ENCODE peak calls at places on chromosomes 12 and 14, in six cellular contexts. One of them, this sample, is unnamed.

GRCh38 chr12:32874083-32874482 is 22.5 kb downstream of the PKP2 start:
- ATAC-seq in upper lobe of left lung: no peak
- ATAC-seq in stimulated activated naive CD8-positive, alpha-beta T cell treated with anti-CD3 and anti-CD28 coated beads, Interleukin-15, Interleukin-2, amounts not matched to agents 100 U/mL and 50 U/mL, for 24 hours: no peak
- ATAC-seq in naive thymus-derived CD8-positive, alpha-beta T cell: no peak
- ATAC-seq in activated CD8-positive, alpha-beta T cell treated with anti-CD3 and anti-CD28 coated beads for 36 hours: no peak
- ATAC-seq in Panc1: no peak
- ATAC-seq in this sample: no peak

GRCh38 chr12:28247806-28248205 is 57.5 kb downstream of the CCDC91 start:
- ATAC-seq in upper lobe of left lung: no peak
- ATAC-seq in stimulated activated naive CD8-positive, alpha-beta T cell treated with anti-CD3 and anti-CD28 coated beads, Interleukin-15, Interleukin-2, amounts not matched to agents 100 U/mL and 50 U/mL, for 24 hours: no peak
- ATAC-seq in naive thymus-derived CD8-positive, alpha-beta T cell: no peak
- ATAC-seq in activated CD8-positive, alpha-beta T cell treated with anti-CD3 and anti-CD28 coated beads for 36 hours: no peak
- ATAC-seq in Panc1: no peak
- ATAC-seq in this sample: no peak

GRCh38 chr14:52877628-52878027 is 73.2 kb downstream of the FERMT2 start:
- ATAC-seq in upper lobe of left lung: no peak
- ATAC-seq in stimulated activated naive CD8-positive, alpha-beta T cell treated with anti-CD3 and anti-CD28 coated beads, Interleukin-15, Interleukin-2, amounts not matched to agents 100 U/mL and 50 U/mL, for 24 hours: no peak
- ATAC-seq in naive thymus-derived CD8-positive, alpha-beta T cell: no peak
- ATAC-seq in activated CD8-positive, alpha-beta T cell treated with anti-CD3 and anti-CD28 coated beads for 36 hours: no peak
- ATAC-seq in Panc1: no peak
- ATAC-seq in this sample: no peak

GRCh38 chr12:8446642-8447547 is 8.9 kb upstream of the CLEC6A start:
- ATAC-seq in upper lobe of left lung: no peak
- ATAC-seq in stimulated activated naive CD8-positive, alpha-beta T cell treated with anti-CD3 and anti-CD28 coated beads, Interleukin-15, Interleukin-2, amounts not matched to agents 100 U/mL and 50 U/mL, for 24 hours: no peak
- ATAC-seq in naive thymus-derived CD8-positive, alpha-beta T cell: no peak
- ATAC-seq in activated CD8-positive, alpha-beta T cell treated with anti-CD3 and anti-CD28 coated beads for 36 hours: peak
- ATAC-seq in Panc1: no peak
- ATAC-seq in this sample: no peak

GRCh38 chr14:61438497-61438859 is 117.1 kb downstream of the PRKCH start:
- ATAC-seq in upper lobe of left lung: peak
- ATAC-seq in stimulated activated naive CD8-positive, alpha-beta T cell treated with anti-CD3 and anti-CD28 coated beads, Interleukin-15, Interleukin-2, amounts not matched to agents 100 U/mL and 50 U/mL, for 24 hours: peak
- ATAC-seq in naive thymus-derived CD8-positive, alpha-beta T cell: no peak
- ATAC-seq in activated CD8-positive, alpha-beta T cell treated with anti-CD3 and anti-CD28 coated beads for 36 hours: peak
- ATAC-seq in Panc1: peak
- ATAC-seq in this sample: no peak

GRCh38 chr14:53964249-53964648 is 7.6 kb upstream of the BMP4 start:
- ATAC-seq in upper lobe of left lung: no peak
- ATAC-seq in stimulated activated naive CD8-positive, alpha-beta T cell treated with anti-CD3 and anti-CD28 coated beads, Interleukin-15, Interleukin-2, amounts not matched to agents 100 U/mL and 50 U/mL, for 24 hours: no peak
- ATAC-seq in naive thymus-derived CD8-positive, alpha-beta T cell: no peak
- ATAC-seq in activated CD8-positive, alpha-beta T cell treated with anti-CD3 and anti-CD28 coated beads for 36 hours: no peak
- ATAC-seq in Panc1: no peak
- ATAC-seq in this sample: no peak

GRCh38 chr12:14885718-14886201 is at the start of gene MGP:
- ATAC-seq in upper lobe of left lung: peak
- ATAC-seq in stimulated activated naive CD8-positive, alpha-beta T cell treated with anti-CD3 and anti-CD28 coated beads, Interleukin-15, Interleukin-2, amounts not matched to agents 100 U/mL and 50 U/mL, for 24 hours: no peak
- ATAC-seq in naive thymus-derived CD8-positive, alpha-beta T cell: no peak
- ATAC-seq in activated CD8-positive, alpha-beta T cell treated with anti-CD3 and anti-CD28 coated beads for 36 hours: no peak
- ATAC-seq in Panc1: no peak
- ATAC-seq in this sample: no peak

GRCh38 chr12:113208041-113208934 is 13.0 kb upstream of the TPCN1 start:
- ATAC-seq in upper lobe of left lung: peak
- ATAC-seq in stimulated activated naive CD8-positive, alpha-beta T cell treated with anti-CD3 and anti-CD28 coated beads, Interleukin-15, Interleukin-2, amounts not matched to agents 100 U/mL and 50 U/mL, for 24 hours: peak
- ATAC-seq in naive thymus-derived CD8-positive, alpha-beta T cell: peak
- ATAC-seq in activated CD8-positive, alpha-beta T cell treated with anti-CD3 and anti-CD28 coated beads for 36 hours: peak
- ATAC-seq in Panc1: no peak
- ATAC-seq in this sample: peak

GRCh38 chr12:14928946-14929345 is 9.4 kb downstream of the ERP27 start:
- ATAC-seq in upper lobe of left lung: peak
- ATAC-seq in stimulated activated naive CD8-positive, alpha-beta T cell treated with anti-CD3 and anti-CD28 coated beads, Interleukin-15, Interleukin-2, amounts not matched to agents 100 U/mL and 50 U/mL, for 24 hours: no peak
- ATAC-seq in naive thymus-derived CD8-positive, alpha-beta T cell: no peak
- ATAC-seq in activated CD8-positive, alpha-beta T cell treated with anti-CD3 and anti-CD28 coated beads for 36 hours: no peak
- ATAC-seq in Panc1: no peak
- ATAC-seq in this sample: no peak

GRCh38 chr14:66649515-66649914 is 141.6 kb downstream of the GPHN start:
- ATAC-seq in upper lobe of left lung: no peak
- ATAC-seq in stimulated activated naive CD8-positive, alpha-beta T cell treated with anti-CD3 and anti-CD28 coated beads, Interleukin-15, Interleukin-2, amounts not matched to agents 100 U/mL and 50 U/mL, for 24 hours: no peak
- ATAC-seq in naive thymus-derived CD8-positive, alpha-beta T cell: no peak
- ATAC-seq in activated CD8-positive, alpha-beta T cell treated with anti-CD3 and anti-CD28 coated beads for 36 hours: peak
- ATAC-seq in Panc1: no peak
- ATAC-seq in this sample: peak

GRCh38 chr12:104680506-104680905 is 223.8 kb downstream of the CHST11 start:
- ATAC-seq in upper lobe of left lung: peak
- ATAC-seq in stimulated activated naive CD8-positive, alpha-beta T cell treated with anti-CD3 and anti-CD28 coated beads, Interleukin-15, Interleukin-2, amounts not matched to agents 100 U/mL and 50 U/mL, for 24 hours: peak
- ATAC-seq in naive thymus-derived CD8-positive, alpha-beta T cell: no peak
- ATAC-seq in activated CD8-positive, alpha-beta T cell treated with anti-CD3 and anti-CD28 coated beads for 36 hours: peak
- ATAC-seq in Panc1: no peak
- ATAC-seq in this sample: peak

GRCh38 chr14:32513571-32514009 is 184.5 kb downstream of the AKAP6 start:
- ATAC-seq in upper lobe of left lung: no peak
- ATAC-seq in stimulated activated naive CD8-positive, alpha-beta T cell treated with anti-CD3 and anti-CD28 coated beads, Interleukin-15, Interleukin-2, amounts not matched to agents 100 U/mL and 50 U/mL, for 24 hours: no peak
- ATAC-seq in naive thymus-derived CD8-positive, alpha-beta T cell: no peak
- ATAC-seq in activated CD8-positive, alpha-beta T cell treated with anti-CD3 and anti-CD28 coated beads for 36 hours: no peak
- ATAC-seq in Panc1: no peak
- ATAC-seq in this sample: no peak

GRCh38 chr12:53472183-53472582 is 20.3 kb downstream of the PCBP2 start:
- ATAC-seq in upper lobe of left lung: no peak
- ATAC-seq in stimulated activated naive CD8-positive, alpha-beta T cell treated with anti-CD3 and anti-CD28 coated beads, Interleukin-15, Interleukin-2, amounts not matched to agents 100 U/mL and 50 U/mL, for 24 hours: no peak
- ATAC-seq in naive thymus-derived CD8-positive, alpha-beta T cell: no peak
- ATAC-seq in activated CD8-positive, alpha-beta T cell treated with anti-CD3 and anti-CD28 coated beads for 36 hours: no peak
- ATAC-seq in Panc1: no peak
- ATAC-seq in this sample: no peak

GRCh38 chr12:52870361-52871290 is 21.8 kb upstream of the KRT78 start:
- ATAC-seq in upper lobe of left lung: peak
- ATAC-seq in stimulated activated naive CD8-positive, alpha-beta T cell treated with anti-CD3 and anti-CD28 coated beads, Interleukin-15, Interleukin-2, amounts not matched to agents 100 U/mL and 50 U/mL, for 24 hours: peak
- ATAC-seq in naive thymus-derived CD8-positive, alpha-beta T cell: peak
- ATAC-seq in activated CD8-positive, alpha-beta T cell treated with anti-CD3 and anti-CD28 coated beads for 36 hours: peak
- ATAC-seq in Panc1: peak
- ATAC-seq in this sample: peak

GRCh38 chr12:54386781-54387467 is 2.4 kb upstream of the ZNF385A start:
- ATAC-seq in upper lobe of left lung: no peak
- ATAC-seq in stimulated activated naive CD8-positive, alpha-beta T cell treated with anti-CD3 and anti-CD28 coated beads, Interleukin-15, Interleukin-2, amounts not matched to agents 100 U/mL and 50 U/mL, for 24 hours: no peak
- ATAC-seq in naive thymus-derived CD8-positive, alpha-beta T cell: no peak
- ATAC-seq in activated CD8-positive, alpha-beta T cell treated with anti-CD3 and anti-CD28 coated beads for 36 hours: no peak
- ATAC-seq in Panc1: no peak
- ATAC-seq in this sample: no peak

GRCh38 chr12:128783129-128783574 is 40.6 kb downstream of the SLC15A4 start:
- ATAC-seq in upper lobe of left lung: peak
- ATAC-seq in stimulated activated naive CD8-positive, alpha-beta T cell treated with anti-CD3 and anti-CD28 coated beads, Interleukin-15, Interleukin-2, amounts not matched to agents 100 U/mL and 50 U/mL, for 24 hours: peak
- ATAC-seq in naive thymus-derived CD8-positive, alpha-beta T cell: no peak
- ATAC-seq in activated CD8-positive, alpha-beta T cell treated with anti-CD3 and anti-CD28 coated beads for 36 hours: peak
- ATAC-seq in Panc1: no peak
- ATAC-seq in this sample: peak

GRCh38 chr12:57176139-57176477 is 28.7 kb upstream of the LRP1-AS start:
- ATAC-seq in upper lobe of left lung: no peak
- ATAC-seq in stimulated activated naive CD8-positive, alpha-beta T cell treated with anti-CD3 and anti-CD28 coated beads, Interleukin-15, Interleukin-2, amounts not matched to agents 100 U/mL and 50 U/mL, for 24 hours: no peak
- ATAC-seq in naive thymus-derived CD8-positive, alpha-beta T cell: no peak
- ATAC-seq in activated CD8-positive, alpha-beta T cell treated with anti-CD3 and anti-CD28 coated beads for 36 hours: no peak
- ATAC-seq in Panc1: no peak
- ATAC-seq in this sample: no peak

GRCh38 chr12:120346031-120346430 is 18.5 kb upstream of the PLA2G1B start:
- ATAC-seq in upper lobe of left lung: no peak
- ATAC-seq in stimulated activated naive CD8-positive, alpha-beta T cell treated with anti-CD3 and anti-CD28 coated beads, Interleukin-15, Interleukin-2, amounts not matched to agents 100 U/mL and 50 U/mL, for 24 hours: no peak
- ATAC-seq in naive thymus-derived CD8-positive, alpha-beta T cell: no peak
- ATAC-seq in activated CD8-positive, alpha-beta T cell treated with anti-CD3 and anti-CD28 coated beads for 36 hours: no peak
- ATAC-seq in Panc1: no peak
- ATAC-seq in this sample: peak

GRCh38 chr12:57235012-57235727 is 5.7 kb downstream of the SHMT2 start:
- ATAC-seq in upper lobe of left lung: no peak
- ATAC-seq in stimulated activated naive CD8-positive, alpha-beta T cell treated with anti-CD3 and anti-CD28 coated beads, Interleukin-15, Interleukin-2, amounts not matched to agents 100 U/mL and 50 U/mL, for 24 hours: no peak
- ATAC-seq in naive thymus-derived CD8-positive, alpha-beta T cell: no peak
- ATAC-seq in activated CD8-positive, alpha-beta T cell treated with anti-CD3 and anti-CD28 coated beads for 36 hours: no peak
- ATAC-seq in Panc1: no peak
- ATAC-seq in this sample: peak

GRCh38 chr14:61483477-61483876 is 162.1 kb downstream of the PRKCH start:
- ATAC-seq in upper lobe of left lung: no peak
- ATAC-seq in stimulated activated naive CD8-positive, alpha-beta T cell treated with anti-CD3 and anti-CD28 coated beads, Interleukin-15, Interleukin-2, amounts not matched to agents 100 U/mL and 50 U/mL, for 24 hours: no peak
- ATAC-seq in naive thymus-derived CD8-positive, alpha-beta T cell: no peak
- ATAC-seq in activated CD8-positive, alpha-beta T cell treated with anti-CD3 and anti-CD28 coated beads for 36 hours: no peak
- ATAC-seq in Panc1: no peak
- ATAC-seq in this sample: no peak

GRCh38 chr14:68979722-68980552 is 835 bp upstream of the ACTN1 start:
- ATAC-seq in upper lobe of left lung: peak
- ATAC-seq in stimulated activated naive CD8-positive, alpha-beta T cell treated with anti-CD3 and anti-CD28 coated beads, Interleukin-15, Interleukin-2, amounts not matched to agents 100 U/mL and 50 U/mL, for 24 hours: no peak
- ATAC-seq in naive thymus-derived CD8-positive, alpha-beta T cell: no peak
- ATAC-seq in activated CD8-positive, alpha-beta T cell treated with anti-CD3 and anti-CD28 coated beads for 36 hours: no peak
- ATAC-seq in Panc1: peak
- ATAC-seq in this sample: no peak

GRCh38 chr12:107718606-107719005 is 33.0 kb downstream of the PWP1 start:
- ATAC-seq in upper lobe of left lung: no peak
- ATAC-seq in stimulated activated naive CD8-positive, alpha-beta T cell treated with anti-CD3 and anti-CD28 coated beads, Interleukin-15, Interleukin-2, amounts not matched to agents 100 U/mL and 50 U/mL, for 24 hours: peak
- ATAC-seq in naive thymus-derived CD8-positive, alpha-beta T cell: no peak
- ATAC-seq in activated CD8-positive, alpha-beta T cell treated with anti-CD3 and anti-CD28 coated beads for 36 hours: no peak
- ATAC-seq in Panc1: no peak
- ATAC-seq in this sample: no peak

GRCh38 chr14:105641075-105641937 is 114.9 kb downstream of the TMEM121 start:
- ATAC-seq in upper lobe of left lung: no peak
- ATAC-seq in stimulated activated naive CD8-positive, alpha-beta T cell treated with anti-CD3 and anti-CD28 coated beads, Interleukin-15, Interleukin-2, amounts not matched to agents 100 U/mL and 50 U/mL, for 24 hours: no peak
- ATAC-seq in naive thymus-derived CD8-positive, alpha-beta T cell: no peak
- ATAC-seq in activated CD8-positive, alpha-beta T cell treated with anti-CD3 and anti-CD28 coated beads for 36 hours: no peak
- ATAC-seq in Panc1: no peak
- ATAC-seq in this sample: peak

GRCh38 chr12:129701536-129702165 is 202.2 kb downstream of the TMEM132D start:
- ATAC-seq in upper lobe of left lung: no peak
- ATAC-seq in stimulated activated naive CD8-positive, alpha-beta T cell treated with anti-CD3 and anti-CD28 coated beads, Interleukin-15, Interleukin-2, amounts not matched to agents 100 U/mL and 50 U/mL, for 24 hours: no peak
- ATAC-seq in naive thymus-derived CD8-positive, alpha-beta T cell: no peak
- ATAC-seq in activated CD8-positive, alpha-beta T cell treated with anti-CD3 and anti-CD28 coated beads for 36 hours: no peak
- ATAC-seq in Panc1: no peak
- ATAC-seq in this sample: no peak

GRCh38 chr12:95538656-95539055 is 12.6 kb downstream of the USP44 start:
- ATAC-seq in upper lobe of left lung: no peak
- ATAC-seq in stimulated activated naive CD8-positive, alpha-beta T cell treated with anti-CD3 and anti-CD28 coated beads, Interleukin-15, Interleukin-2, amounts not matched to agents 100 U/mL and 50 U/mL, for 24 hours: no peak
- ATAC-seq in naive thymus-derived CD8-positive, alpha-beta T cell: no peak
- ATAC-seq in activated CD8-positive, alpha-beta T cell treated with anti-CD3 and anti-CD28 coated beads for 36 hours: no peak
- ATAC-seq in Panc1: no peak
- ATAC-seq in this sample: no peak

GRCh38 chr12:26704214-26704613 is 128.8 kb downstream of the ITPR2 start:
- ATAC-seq in upper lobe of left lung: no peak
- ATAC-seq in stimulated activated naive CD8-positive, alpha-beta T cell treated with anti-CD3 and anti-CD28 coated beads, Interleukin-15, Interleukin-2, amounts not matched to agents 100 U/mL and 50 U/mL, for 24 hours: no peak
- ATAC-seq in naive thymus-derived CD8-positive, alpha-beta T cell: no peak
- ATAC-seq in activated CD8-positive, alpha-beta T cell treated with anti-CD3 and anti-CD28 coated beads for 36 hours: no peak
- ATAC-seq in Panc1: no peak
- ATAC-seq in this sample: no peak

GRCh38 chr14:37566811-37567371 is 28.2 kb downstream of the FOXA1 start:
- ATAC-seq in upper lobe of left lung: no peak
- ATAC-seq in stimulated activated naive CD8-positive, alpha-beta T cell treated with anti-CD3 and anti-CD28 coated beads, Interleukin-15, Interleukin-2, amounts not matched to agents 100 U/mL and 50 U/mL, for 24 hours: no peak
- ATAC-seq in naive thymus-derived CD8-positive, alpha-beta T cell: no peak
- ATAC-seq in activated CD8-positive, alpha-beta T cell treated with anti-CD3 and anti-CD28 coated beads for 36 hours: no peak
- ATAC-seq in Panc1: peak
- ATAC-seq in this sample: no peak

GRCh38 chr14:100871234-100872186 is 32.0 kb downstream of the RTL1 start:
- ATAC-seq in upper lobe of left lung: peak
- ATAC-seq in stimulated activated naive CD8-positive, alpha-beta T cell treated with anti-CD3 and anti-CD28 coated beads, Interleukin-15, Interleukin-2, amounts not matched to agents 100 U/mL and 50 U/mL, for 24 hours: peak
- ATAC-seq in naive thymus-derived CD8-positive, alpha-beta T cell: no peak
- ATAC-seq in activated CD8-positive, alpha-beta T cell treated with anti-CD3 and anti-CD28 coated beads for 36 hours: peak
- ATAC-seq in Panc1: peak
- ATAC-seq in this sample: no peak